ENCODE peak calls at places on chromosomes 4 and X, in five cellular contexts. M is activated CD4-positive, alpha-beta T cell treated with anti-CD3 and anti-CD28 coated beads, Interleukin-2, amount 50 U/mL, for 48 hours; X is GM04504; B is body of pancreas; L is ovary. S is an unnamed sample.

GRCh38 chr4:152784490-152785195 is 4.9 kb downstream of the ARFIP1 start:
- DNase-seq in L (no peak), M (no peak), B (peak), X (peak), S (no peak)

GRCh38 chr4:176837176-176837915 is 44.6 kb upstream of the VEGFC start:
- DNase-seq in M (no peak), B (no peak), L (no peak), X (no peak), S (no peak)

GRCh38 chr4:7342223-7342576 is 92.5 kb downstream of the PSAPL1 start:
- DNase-seq in M (no peak), B (no peak), X (no peak), L (no peak), S (no peak)

GRCh38 chr4:86978709-86979108 is 43.9 kb downstream of the AFF1 start:
- DNase-seq in X (no peak), L (no peak), B (no peak), M (no peak), S (no peak)

GRCh38 chr4:186891859-186892486 is 168.3 kb upstream of the FAT1 start:
- DNase-seq in X (no peak), L (no peak), M (no peak), B (peak), S (no peak)

GRCh38 chr4:99201687-99202086 is 17.4 kb downstream of the ADH6 start:
- DNase-seq in B (no peak), M (no peak), L (no peak), X (no peak), S (no peak)

GRCh38 chr4:40976343-40976742 is 226.6 kb downstream of the NSUN7 start:
- DNase-seq in B (peak), L (peak), X (no peak), M (no peak), S (no peak)

GRCh38 chr4:111400736-111401135 is 744.5 kb upstream of the FAM241A start:
- DNase-seq in X (peak), L (no peak), M (no peak), B (no peak), S (no peak)

GRCh38 chr4:156774422-156774821 is 197.2 kb downstream of the PDGFC start:
- DNase-seq in X (peak), M (no peak), B (peak), L (no peak), S (no peak)

GRCh38 chrX:100643943-100644587 is at the start of gene SRPX2:
- DNase-seq in M (no peak), B (peak), X (peak), L (peak), S (peak)

GRCh38 chr4:168908093-168908492 is 102.0 kb downstream of the CBR4 start:
- DNase-seq in X (no peak), L (no peak), B (no peak), M (no peak), S (no peak)

GRCh38 chr4:6071959-6072720 is 53.9 kb upstream of the C4orf50 start:
- DNase-seq in B (peak), M (no peak), X (no peak), L (no peak), S (no peak)

GRCh38 chr4:2186133-2186864 is 55.6 kb downstream of the HAUS3 start:
- DNase-seq in X (no peak), M (no peak), L (no peak), B (peak), S (no peak)

GRCh38 chr4:7021355-7021754 is 21.8 kb upstream of the TADA2B start:
- DNase-seq in B (no peak), M (no peak), X (no peak), L (no peak), S (no peak)

GRCh38 chrX:111100191-111100590 is 4.2 kb downstream of the PAK3 start:
- DNase-seq in X (peak), M (peak), L (no peak), B (no peak), S (no peak)

S was measured in ureter.